ENCODE peak calls at places on chromosomes 4 and X, in six cellular contexts. One of them, this sample, is unnamed. For H3K4me1, the result is how much of the 10 kb centered on the place peaks cover.

GRCh38 chr4:40193018-40193571 is 3.7 kb upstream of the RHOH start:
- DNase-seq in Caco-2: no peak
- DNase-seq in right atrium auricular region: no peak
- DNase-seq in ovary: no peak
- DNase-seq in prostate gland: no peak
- DNase-seq in fibroblast of lung: no peak
- DNase-seq in this sample: no peak

GRCh38 chr4:76883147-76883546 is 14.8 kb downstream of the SOWAHB start:
- DNase-seq in Caco-2: no peak
- DNase-seq in right atrium auricular region: no peak
- DNase-seq in ovary: no peak
- DNase-seq in prostate gland: no peak
- DNase-seq in fibroblast of lung: peak
- DNase-seq in this sample: no peak

GRCh38 chr4:15982833-15983528 is 20.0 kb upstream of the FGFBP2 start:
- DNase-seq in Caco-2: no peak
- DNase-seq in right atrium auricular region: no peak
- DNase-seq in ovary: no peak
- DNase-seq in prostate gland: no peak
- DNase-seq in fibroblast of lung: peak
- DNase-seq in this sample: no peak

GRCh38 chrX:47643926-47644325 is 6.4 kb downstream of the ELK1 start:
- DNase-seq in Caco-2: no peak
- DNase-seq in right atrium auricular region: no peak
- DNase-seq in ovary: no peak
- DNase-seq in prostate gland: no peak
- DNase-seq in fibroblast of lung: peak
- DNase-seq in this sample: no peak

GRCh38 chrX:14529288-14529989 is at the start of gene GLRA2:
- DNase-seq in Caco-2: peak
- DNase-seq in right atrium auricular region: no peak
- DNase-seq in ovary: peak
- DNase-seq in prostate gland: no peak
- DNase-seq in fibroblast of lung: peak
- DNase-seq in this sample: peak

GRCh38 chr4:82423245-82424054 is 6.8 kb downstream of the HNRNPDL start:
- DNase-seq in Caco-2: no peak
- DNase-seq in right atrium auricular region: no peak
- DNase-seq in ovary: no peak
- DNase-seq in prostate gland: no peak
- DNase-seq in fibroblast of lung: peak
- DNase-seq in this sample: no peak

GRCh38 chrX:70508296-70508911 is 63.8 kb downstream of the DLG3 start:
- DNase-seq in Caco-2: no peak
- DNase-seq in right atrium auricular region: no peak
- DNase-seq in ovary: no peak
- DNase-seq in prostate gland: no peak
- DNase-seq in fibroblast of lung: peak
- DNase-seq in this sample: no peak

GRCh38 chr4:77104405-77105292 is 28.9 kb upstream of the CCNI start:
- DNase-seq in Caco-2: no peak
- DNase-seq in right atrium auricular region: peak
- DNase-seq in ovary: peak
- DNase-seq in prostate gland: peak
- DNase-seq in fibroblast of lung: peak
- DNase-seq in this sample: peak

GRCh38 chrX:78839711-78840110 is 92.2 kb downstream of the LPAR4 start:
- DNase-seq in Caco-2: no peak
- DNase-seq in right atrium auricular region: no peak
- DNase-seq in ovary: no peak
- DNase-seq in prostate gland: no peak
- DNase-seq in fibroblast of lung: no peak
- DNase-seq in this sample: no peak

GRCh38 chrX:39857780-39858179 is 240.0 kb downstream of the BCOR start:
- DNase-seq in Caco-2: no peak
- DNase-seq in right atrium auricular region: no peak
- DNase-seq in ovary: no peak
- DNase-seq in prostate gland: no peak
- DNase-seq in fibroblast of lung: no peak
- DNase-seq in this sample: no peak

GRCh38 chr4:27176400-27176799 is 315.8 kb downstream of the STIM2 start:
- DNase-seq in Caco-2: peak
- DNase-seq in right atrium auricular region: no peak
- DNase-seq in ovary: no peak
- DNase-seq in prostate gland: no peak
- DNase-seq in fibroblast of lung: peak
- DNase-seq in this sample: peak

GRCh38 chr4:113762851-113763172 is 1.3 kb upstream of the CAMK2D start:
- DNase-seq in Caco-2: no peak
- DNase-seq in right atrium auricular region: no peak
- DNase-seq in ovary: no peak
- DNase-seq in prostate gland: no peak
- DNase-seq in fibroblast of lung: no peak
- DNase-seq in this sample: no peak

GRCh38 chrX:120136128-120136527 is 20.4 kb upstream of the RHOXF1 start:
- DNase-seq in Caco-2: no peak
- DNase-seq in right atrium auricular region: no peak
- DNase-seq in ovary: no peak
- DNase-seq in prostate gland: no peak
- DNase-seq in fibroblast of lung: no peak
- DNase-seq in this sample: no peak

GRCh38 chrX:19698125-19698524 is 182.8 kb upstream of the MAP3K15 start:
- DNase-seq in Caco-2: no peak
- DNase-seq in right atrium auricular region: no peak
- DNase-seq in ovary: no peak
- DNase-seq in prostate gland: no peak
- DNase-seq in fibroblast of lung: peak
- DNase-seq in this sample: no peak

GRCh38 chr4:84232311-84233095 is 266.6 kb downstream of the NKX6-1 start:
- DNase-seq in Caco-2: no peak
- DNase-seq in right atrium auricular region: no peak
- DNase-seq in ovary: no peak
- DNase-seq in prostate gland: no peak
- DNase-seq in fibroblast of lung: peak
- DNase-seq in this sample: no peak

GRCh38 chrX:45851434-45851991 is 650.8 kb upstream of the DIPK2B start:
- DNase-seq in Caco-2: peak
- DNase-seq in right atrium auricular region: no peak
- DNase-seq in ovary: peak
- DNase-seq in prostate gland: peak
- DNase-seq in fibroblast of lung: peak
- DNase-seq in this sample: peak

GRCh38 chr4:19319607-19320006 is 932.1 kb upstream of the SLIT2 start:
- DNase-seq in Caco-2: no peak
- DNase-seq in right atrium auricular region: no peak
- DNase-seq in ovary: no peak
- DNase-seq in prostate gland: no peak
- DNase-seq in fibroblast of lung: no peak
- DNase-seq in this sample: no peak

GRCh38 chrX:150781711-150782110 is 88.5 kb downstream of the MTMR1 start:
- DNase-seq in Caco-2: no peak
- DNase-seq in right atrium auricular region: no peak
- DNase-seq in ovary: no peak
- DNase-seq in prostate gland: no peak
- DNase-seq in fibroblast of lung: no peak
- DNase-seq in this sample: no peak

GRCh38 chr4:100314057-100314456 is 123.8 kb upstream of the DDIT4L start:
- DNase-seq in Caco-2: no peak
- DNase-seq in right atrium auricular region: no peak
- DNase-seq in ovary: no peak
- DNase-seq in prostate gland: no peak
- DNase-seq in fibroblast of lung: no peak
- DNase-seq in this sample: no peak

GRCh38 chr4:83110222-83110945 is 4.1 kb downstream of the PLAC8 start:
- DNase-seq in Caco-2: peak
- DNase-seq in right atrium auricular region: peak
- DNase-seq in ovary: peak
- DNase-seq in prostate gland: peak
- DNase-seq in fibroblast of lung: peak
- DNase-seq in this sample: peak

GRCh38 chrX:114134465-114134864 is 449.4 kb upstream of the HTR2C start:
- DNase-seq in Caco-2: no peak
- DNase-seq in right atrium auricular region: no peak
- DNase-seq in ovary: no peak
- DNase-seq in prostate gland: no peak
- DNase-seq in fibroblast of lung: no peak
- DNase-seq in this sample: no peak

GRCh38 chr4:101274888-101275752 is 72.2 kb downstream of the PPP3CA start:
- DNase-seq in Caco-2: no peak
- DNase-seq in right atrium auricular region: no peak
- DNase-seq in ovary: no peak
- DNase-seq in prostate gland: no peak
- DNase-seq in fibroblast of lung: peak
- DNase-seq in this sample: no peak

GRCh38 chr4:18067031-18067430 is 45.5 kb upstream of the LCORL start:
- DNase-seq in Caco-2: no peak
- DNase-seq in right atrium auricular region: no peak
- DNase-seq in ovary: no peak
- DNase-seq in prostate gland: no peak
- DNase-seq in fibroblast of lung: no peak
- DNase-seq in this sample: no peak

GRCh38 chr4:8005033-8005808 is 65.6 kb upstream of the AFAP1 start:
- DNase-seq in Caco-2: no peak
- DNase-seq in right atrium auricular region: no peak
- DNase-seq in ovary: no peak
- DNase-seq in prostate gland: no peak
- DNase-seq in fibroblast of lung: no peak
- DNase-seq in this sample: no peak
- H3K4me1 ChIP-seq in Caco-2: under half
- H3K4me1 ChIP-seq in right atrium auricular region: under half
- H3K4me1 ChIP-seq in ovary: under half
- H3K4me1 ChIP-seq in prostate gland: under half
- H3K4me1 ChIP-seq in fibroblast of lung: under half
- H3K4me1 ChIP-seq in this sample: under half

DNA sequence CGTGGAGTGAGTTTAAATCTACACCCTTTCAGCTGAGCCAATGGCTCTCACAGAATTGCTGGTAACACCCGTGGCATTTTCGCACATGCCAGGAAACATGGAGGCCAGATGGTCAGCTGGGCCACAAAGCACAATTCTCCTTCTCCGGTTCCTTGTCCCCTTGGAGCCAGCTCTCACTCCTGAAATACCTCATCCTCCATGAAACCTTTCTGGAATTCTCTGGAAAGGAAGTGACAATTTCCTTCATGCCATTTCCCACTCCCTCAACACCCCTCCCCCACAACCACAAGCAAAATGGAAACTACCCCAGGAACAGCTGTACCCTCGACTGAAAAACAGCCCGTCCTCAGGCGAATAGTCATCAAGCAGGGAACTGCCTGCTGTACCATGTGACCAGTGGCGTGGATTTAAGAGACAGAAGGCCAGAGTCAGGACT is 24.7 kb downstream of the ELF4 start:
- DNase-seq in Caco-2: no peak
- DNase-seq in right atrium auricular region: no peak
- DNase-seq in ovary: no peak
- DNase-seq in prostate gland: no peak
- DNase-seq in fibroblast of lung: peak
- DNase-seq in this sample: no peak
- H3K4me3 ChIP-seq in Caco-2: no peak
- H3K4me3 ChIP-seq in right atrium auricular region: no peak
- H3K4me3 ChIP-seq in ovary: no peak
- H3K4me3 ChIP-seq in prostate gland: no peak
- H3K4me3 ChIP-seq in fibroblast of lung: no peak
- H3K4me3 ChIP-seq in this sample: no peak

DNA sequence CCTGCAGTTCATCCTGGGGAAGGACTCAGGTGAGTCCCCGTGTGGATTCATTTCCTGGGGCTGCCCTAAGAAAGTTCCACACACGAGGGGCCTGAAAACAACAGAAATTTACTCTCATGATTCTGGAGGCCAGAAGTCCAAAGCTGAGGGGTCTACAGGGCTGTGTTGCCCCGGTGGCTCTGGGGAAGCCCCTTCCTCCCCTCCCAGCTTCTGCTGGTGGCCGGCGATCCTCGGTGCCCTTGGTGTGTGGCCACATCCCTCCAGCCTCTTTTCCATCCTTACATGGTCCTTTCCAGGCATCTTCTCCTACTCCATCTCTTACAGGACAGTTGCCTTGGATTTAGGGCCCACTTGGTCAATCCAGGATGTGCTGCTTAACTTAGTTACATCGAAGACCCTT is 15.1 kb downstream of the SH3BP2 start:
- DNase-seq in Caco-2: no peak
- DNase-seq in right atrium auricular region: no peak
- DNase-seq in ovary: no peak
- DNase-seq in prostate gland: no peak
- DNase-seq in fibroblast of lung: no peak
- DNase-seq in this sample: no peak
- H3K4me1 ChIP-seq in Caco-2: under half
- H3K4me1 ChIP-seq in right atrium auricular region: under half
- H3K4me1 ChIP-seq in ovary: under half
- H3K4me1 ChIP-seq in prostate gland: under half
- H3K4me1 ChIP-seq in fibroblast of lung: under half
- H3K4me1 ChIP-seq in this sample: under half

DNA sequence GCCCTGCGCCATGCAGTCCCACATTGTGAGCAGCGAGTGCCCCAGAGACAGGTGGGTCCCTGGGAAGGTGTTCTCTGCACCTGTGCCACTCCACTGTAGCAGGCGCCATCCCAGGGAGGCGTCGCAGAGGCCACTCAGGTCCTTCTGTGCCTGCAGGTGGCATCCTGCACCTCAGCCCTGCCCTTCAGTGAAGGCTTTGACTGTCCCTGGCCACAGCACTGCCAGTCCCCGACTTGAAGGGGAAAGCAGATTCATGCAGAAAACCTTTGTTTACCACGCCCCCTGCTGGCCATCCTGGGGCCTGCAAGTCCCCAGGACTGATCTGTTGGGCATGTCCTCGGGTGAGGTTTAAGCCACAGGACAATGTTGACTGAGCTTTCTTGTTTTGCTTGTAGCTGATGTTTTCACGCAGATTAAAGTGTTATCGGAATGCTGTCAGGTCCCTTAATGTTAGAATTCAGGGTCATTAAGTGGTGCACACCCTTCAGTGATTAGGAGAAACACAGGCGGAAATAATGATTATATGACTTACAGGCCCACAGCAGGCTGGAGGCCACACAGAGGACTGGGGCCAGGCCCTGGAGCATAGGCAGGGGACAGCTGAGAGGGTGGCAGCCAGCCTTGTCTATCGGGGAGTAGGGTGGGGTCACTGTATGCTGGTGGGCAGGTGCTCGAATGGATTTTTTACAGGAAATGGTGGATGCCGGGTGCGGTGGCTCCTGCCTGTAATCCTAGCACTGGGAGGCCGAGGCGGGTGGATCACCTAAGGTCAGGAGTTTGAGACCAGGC is 5.0 kb downstream of the TACC3 start:
- DNase-seq in Caco-2: peak
- DNase-seq in right atrium auricular region: peak
- DNase-seq in ovary: peak
- DNase-seq in prostate gland: peak
- DNase-seq in fibroblast of lung: peak
- DNase-seq in this sample: peak
- H3K4me3 ChIP-seq in Caco-2: no peak
- H3K4me3 ChIP-seq in right atrium auricular region: no peak
- H3K4me3 ChIP-seq in ovary: no peak
- H3K4me3 ChIP-seq in prostate gland: no peak
- H3K4me3 ChIP-seq in fibroblast of lung: no peak
- H3K4me3 ChIP-seq in this sample: no peak

GRCh38 chrX:2697306-2697705 is 6.2 kb downstream of the CD99 start:
- DNase-seq in Caco-2: no peak
- DNase-seq in right atrium auricular region: no peak
- DNase-seq in ovary: no peak
- DNase-seq in prostate gland: no peak
- DNase-seq in fibroblast of lung: no peak
- DNase-seq in this sample: no peak
- H3K4me1 ChIP-seq in Caco-2: under half
- H3K4me1 ChIP-seq in right atrium auricular region: under half
- H3K4me1 ChIP-seq in ovary: under half
- H3K4me1 ChIP-seq in prostate gland: under half
- H3K4me1 ChIP-seq in fibroblast of lung: under half
- H3K4me1 ChIP-seq in this sample: under half